ENCODE peak calls at places on chromosomes 5 and 9, in seven cellular contexts. B, Z, V, T, O, Y and X are unnamed samples.
A peak's percentile ranks its signal among the peaks of the same experiment; 100 is the strongest.

GRCh38 chr9:113958556-113958955 is 82.4 kb downstream of the ZNF618 start:
- DNase-seq in T (no peak), B (no peak), V (no peak), Z (no peak), O (no peak), Y (no peak), X (no peak)

GRCh38 chr9:28197653-28198052 is 624.4 kb upstream of the C9orf72 start:
- DNase-seq in B (no peak), Y (no peak), O (no peak), V (no peak), T (no peak), Z (no peak), X (no peak)

GRCh38 chr9:136847065-136847826 is 2.0 kb upstream of the PHPT1 start:
- DNase-seq in Z (no peak), V (no peak), Y (no peak), T (peak; percentile 57), O (no peak), B (no peak), X (peak; percentile 75)

GRCh38 chr5:115342593-115343377 is 46.3 kb upstream of the CCDC112 start:
- DNase-seq in T (no peak), Y (no peak), B (no peak), Z (no peak), O (no peak), V (no peak), X (no peak)

GRCh38 chr9:1454211-1454979 is 404.2 kb downstream of the DMRT2 start:
- DNase-seq in T (no peak), V (no peak), Y (no peak), B (no peak), O (no peak), Z (no peak), X (no peak)

GRCh38 chr9:131216806-131217205 is 59.5 kb downstream of the FAM78A start:
- DNase-seq in Y (no peak), T (no peak), Z (no peak), O (no peak), V (no peak), B (no peak), X (no peak)

GRCh38 chr5:139137703-139138102 is 60.5 kb downstream of the SIL1 start:
- DNase-seq in Z (peak; percentile 45), V (no peak), O (no peak), Y (no peak), T (no peak), B (no peak), X (no peak)

GRCh38 chr9:38149647-38150046 is 80.6 kb upstream of the SHB start:
- DNase-seq in V (no peak), Z (no peak), Y (no peak), T (no peak), B (no peak), O (no peak), X (no peak)

GRCh38 chr9:1047605-1048235 is 2.4 kb upstream of the DMRT2 start:
- DNase-seq in Z (no peak), T (no peak), V (no peak), Y (peak; percentile 22), B (no peak), O (no peak), X (no peak)

GRCh38 chr9:38318755-38319495 is 73.6 kb upstream of the ALDH1B1 start:
- DNase-seq in V (peak; percentile 54), T (peak; percentile 69), B (no peak), Z (peak; percentile 17), O (no peak), Y (no peak), X (no peak)

GRCh38 chr5:158875272-158875679 is 224.4 kb downstream of the EBF1 start:
- DNase-seq in V (no peak), O (no peak), Z (no peak), Y (no peak), B (no peak), T (no peak), X (no peak)

DNA sequence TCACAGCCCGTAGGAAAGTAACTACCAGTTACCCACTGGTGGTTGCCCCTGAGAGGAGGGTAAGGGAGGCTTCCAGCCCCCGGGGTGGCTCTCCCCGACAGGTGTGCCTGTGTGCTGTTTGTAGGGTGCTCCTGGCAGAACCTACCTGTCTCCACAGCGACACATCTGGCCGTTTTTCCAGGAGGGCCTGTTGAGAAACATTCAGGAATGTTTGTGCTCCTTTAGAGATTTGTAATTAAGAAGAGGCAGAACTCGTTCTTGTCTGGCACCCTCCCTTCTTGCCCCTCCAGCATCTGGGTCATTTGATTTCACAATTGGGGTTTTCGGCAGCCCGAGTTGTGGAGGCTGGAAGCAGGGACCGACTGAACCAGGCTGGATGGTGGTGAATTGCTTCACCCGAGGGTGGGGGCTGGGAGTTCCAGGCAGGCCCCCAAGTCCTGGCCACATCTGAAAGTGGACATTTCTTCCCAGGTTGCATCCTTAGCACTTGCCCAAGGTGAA is 74.2 kb downstream of the WWC1 start:
- DNase-seq in O (peak; percentile 70), Y (no peak), T (no peak), Z (no peak), V (no peak), B (no peak), X (peak; percentile 77)
- TF ChIP-seq CTCF in O (peak; percentile 34), Y (no peak), T (no peak), Z (peak; percentile 14), V (peak; percentile 17), B (no peak), X (peak; percentile 27)

GRCh38 chr5:154302181-154302580 is 111.6 kb downstream of the GALNT10 start:
- DNase-seq in Y (no peak), B (peak; percentile 87), O (peak; percentile 72), V (no peak), T (no peak), Z (no peak), X (peak; percentile 51)

GRCh38 chr5:154298060-154298459 is 107.5 kb downstream of the GALNT10 start:
- DNase-seq in B (no peak), Z (no peak), O (no peak), Y (no peak), T (no peak), V (no peak), X (no peak)

GRCh38 chr5:154303133-154303532 is 112.6 kb downstream of the GALNT10 start:
- DNase-seq in V (no peak), T (no peak), Z (no peak), O (no peak), Y (no peak), B (no peak), X (no peak)

GRCh38 chr5:154301726-154302125 is 111.2 kb downstream of the GALNT10 start:
- DNase-seq in Y (no peak), Z (no peak), T (no peak), V (no peak), O (no peak), B (peak; percentile 35), X (no peak)

DNA sequence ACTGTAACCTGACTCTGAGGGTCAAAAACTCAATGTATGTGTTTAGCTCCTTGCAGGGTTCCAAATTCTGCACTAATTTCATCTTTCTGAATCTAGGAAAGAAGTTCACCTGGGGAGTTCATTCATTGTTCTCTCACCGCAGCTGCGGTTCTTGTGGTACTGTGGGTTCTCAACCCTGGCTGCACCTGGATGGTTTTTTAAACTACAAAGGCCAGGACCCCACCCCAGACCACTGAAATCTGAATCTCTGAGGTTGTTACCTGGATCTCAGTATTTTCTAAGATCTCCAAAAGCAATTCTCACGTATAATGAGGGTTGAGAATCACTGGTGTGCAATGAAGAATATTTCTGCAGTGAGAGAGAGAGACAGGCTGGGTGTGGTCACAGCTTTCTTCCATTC is 109.7 kb downstream of the GALNT10 start:
- DNase-seq in B (no peak), T (no peak), Z (no peak), O (no peak), V (no peak), Y (no peak), X (no peak)
- TF ChIP-seq CTCF in B (no peak), T (no peak), Z (no peak), O (no peak), V (no peak), Y (no peak), X (no peak)

GRCh38 chr9:108620767-108621166 is 235.0 kb downstream of the ACTL7B start:
- DNase-seq in V (no peak), T (no peak), Z (no peak), B (no peak), O (no peak), Y (no peak), X (no peak)

GRCh38 chr9:108621991-108622390 is 233.8 kb downstream of the ACTL7B start:
- DNase-seq in O (no peak), V (no peak), Z (no peak), B (no peak), Y (no peak), T (no peak), X (no peak)

GRCh38 chr9:108622467-108622866 is 233.3 kb downstream of the ACTL7B start:
- DNase-seq in O (no peak), B (no peak), V (no peak), T (no peak), Y (no peak), Z (no peak), X (no peak)

GRCh38 chr9:108617661-108618060 is 238.1 kb downstream of the ACTL7B start:
- DNase-seq in B (no peak), V (no peak), Y (no peak), T (no peak), Z (no peak), O (no peak), X (no peak)

GRCh38 chr9:108618906-108619550 is 236.8 kb downstream of the ACTL7B start:
- DNase-seq in Z (no peak), T (no peak), Y (no peak), O (no peak), B (no peak), V (no peak), X (no peak)
- TF ChIP-seq CTCF in Z (no peak), T (no peak), Y (no peak), O (no peak), B (no peak), V (no peak), X (no peak)

GRCh38 chr5:10303699-10304170 is 4.0 kb downstream of the CMBL start:
- DNase-seq in Y (no peak), T (no peak), V (no peak), Z (no peak), B (no peak), O (no peak), X (no peak)

GRCh38 chr5:10303201-10303600 is 4.5 kb downstream of the CMBL start:
- DNase-seq in B (no peak), Y (no peak), Z (no peak), T (no peak), V (no peak), O (no peak), X (no peak)

GRCh38 chr5:10306806-10307205 is 896 bp downstream of the CMBL start:
- DNase-seq in T (no peak), Z (no peak), B (no peak), O (no peak), Y (no peak), V (no peak), X (no peak)

GRCh38 chr5:10306114-10306513 is 1.6 kb downstream of the CMBL start:
- DNase-seq in B (no peak), Z (no peak), Y (no peak), O (no peak), V (no peak), T (no peak), X (no peak)

GRCh38 chr5:10304932-10305331 is 2.8 kb downstream of the CMBL start:
- DNase-seq in Y (no peak), T (no peak), B (no peak), Z (no peak), V (no peak), O (no peak), X (no peak)
- TF ChIP-seq CTCF in Y (no peak), T (no peak), B (no peak), Z (peak; percentile 29), V (no peak), O (no peak), X (no peak)